ENCODE peak calls at places on chromosomes 4 and X, in six cellular contexts. One of them, this sample, is unnamed.

GRCh38 chr4:140098481-140099132 is 55.4 kb downstream of the MAML3 start:
- DNase-seq in mesenchymal stem cell: peak; percentile 55
- DNase-seq in neuronal stem cell: no peak
- DNase-seq in IMR-90: peak; percentile 87
- DNase-seq in H9: no peak
- DNase-seq in H1: no peak
- DNase-seq in this sample: no peak

GRCh38 chrX:94065091-94065490 is 391.1 kb downstream of the FAM133A start:
- DNase-seq in mesenchymal stem cell: no peak
- DNase-seq in neuronal stem cell: no peak
- DNase-seq in IMR-90: no peak
- DNase-seq in H9: no peak
- DNase-seq in H1: no peak
- DNase-seq in this sample: no peak

GRCh38 chrX:3811331-3812311 is 98.2 kb upstream of the PRKX start:
- DNase-seq in mesenchymal stem cell: peak; percentile 60
- DNase-seq in neuronal stem cell: no peak
- DNase-seq in IMR-90: peak; percentile 58
- DNase-seq in H9: no peak
- DNase-seq in H1: no peak
- DNase-seq in this sample: no peak

GRCh38 chr4:109548655-109549054 is 11.4 kb upstream of the MCUB start:
- DNase-seq in mesenchymal stem cell: peak; percentile 84
- DNase-seq in neuronal stem cell: no peak
- DNase-seq in IMR-90: peak; percentile 92
- DNase-seq in H9: no peak
- DNase-seq in H1: no peak
- DNase-seq in this sample: peak; percentile 25

GRCh38 chr4:159048166-159048886 is 54.6 kb upstream of the RAPGEF2 start:
- DNase-seq in mesenchymal stem cell: peak; percentile 39
- DNase-seq in neuronal stem cell: peak; percentile 21
- DNase-seq in IMR-90: peak; percentile 79
- DNase-seq in H9: peak; percentile 55
- DNase-seq in H1: no peak
- DNase-seq in this sample: peak; percentile 73

GRCh38 chrX:21974011-21974385 is 33.5 kb downstream of the SMS start:
- DNase-seq in mesenchymal stem cell: no peak
- DNase-seq in neuronal stem cell: no peak
- DNase-seq in IMR-90: no peak
- DNase-seq in H9: no peak
- DNase-seq in H1: no peak
- DNase-seq in this sample: peak; percentile 64

GRCh38 chr4:101292214-101292613 is 55.1 kb downstream of the PPP3CA start:
- DNase-seq in mesenchymal stem cell: no peak
- DNase-seq in neuronal stem cell: no peak
- DNase-seq in IMR-90: no peak
- DNase-seq in H9: no peak
- DNase-seq in H1: no peak
- DNase-seq in this sample: no peak

GRCh38 chr4:6478546-6479220 is 6.3 kb upstream of the PPP2R2C start:
- DNase-seq in mesenchymal stem cell: no peak
- DNase-seq in neuronal stem cell: no peak
- DNase-seq in IMR-90: no peak
- DNase-seq in H9: peak; percentile 25
- DNase-seq in H1: no peak
- DNase-seq in this sample: no peak

GRCh38 chrX:50430917-50431316 is 39.7 kb downstream of the DGKK start:
- DNase-seq in mesenchymal stem cell: no peak
- DNase-seq in neuronal stem cell: no peak
- DNase-seq in IMR-90: no peak
- DNase-seq in H9: no peak
- DNase-seq in H1: no peak
- DNase-seq in this sample: peak; percentile 29

GRCh38 chrX:129843209-129843458 is 552 bp downstream of the ZDHHC9 start:
- DNase-seq in mesenchymal stem cell: no peak
- DNase-seq in neuronal stem cell: no peak
- DNase-seq in IMR-90: no peak
- DNase-seq in H9: peak; percentile 32
- DNase-seq in H1: no peak
- DNase-seq in this sample: no peak

GRCh38 chr4:3801931-3802550 is 35.9 kb downstream of the ADRA2C start:
- DNase-seq in mesenchymal stem cell: no peak
- DNase-seq in neuronal stem cell: no peak
- DNase-seq in IMR-90: no peak
- DNase-seq in H9: no peak
- DNase-seq in H1: no peak
- DNase-seq in this sample: no peak

GRCh38 chr4:68950033-68950432 is 1.6 kb downstream of the UGT2A3 start:
- DNase-seq in mesenchymal stem cell: no peak
- DNase-seq in neuronal stem cell: no peak
- DNase-seq in IMR-90: no peak
- DNase-seq in H9: no peak
- DNase-seq in H1: no peak
- DNase-seq in this sample: no peak

GRCh38 chr4:87979810-87980209 is 4.3 kb downstream of the SPP1 start:
- DNase-seq in mesenchymal stem cell: no peak
- DNase-seq in neuronal stem cell: no peak
- DNase-seq in IMR-90: no peak
- DNase-seq in H9: no peak
- DNase-seq in H1: no peak
- DNase-seq in this sample: no peak

GRCh38 chr4:1473718-1474117 is 67.5 kb upstream of the NKX1-1 start:
- DNase-seq in mesenchymal stem cell: no peak
- DNase-seq in neuronal stem cell: no peak
- DNase-seq in IMR-90: no peak
- DNase-seq in H9: peak; percentile 10
- DNase-seq in H1: no peak
- DNase-seq in this sample: no peak

DNA sequence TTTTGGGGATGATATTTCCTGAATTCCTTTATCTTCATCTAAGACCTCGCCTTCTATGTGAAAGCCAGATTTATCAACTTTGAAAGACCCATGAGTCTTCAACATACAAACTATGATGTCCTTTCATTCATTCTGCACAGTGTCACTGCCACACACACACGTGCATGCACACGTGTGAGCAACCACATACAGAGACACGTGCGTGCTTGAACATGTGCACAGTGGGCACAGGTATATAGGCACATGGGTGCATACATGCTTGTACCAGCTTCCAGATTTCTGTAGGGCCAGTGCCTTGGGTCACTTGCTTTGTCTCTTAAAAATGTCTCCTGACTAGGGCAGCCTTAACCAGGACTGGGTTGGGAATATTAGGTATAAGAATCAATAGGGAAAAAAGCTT is 49.1 kb upstream of the RBPJ start:
- DNase-seq in mesenchymal stem cell: no peak
- DNase-seq in neuronal stem cell: no peak
- DNase-seq in IMR-90: no peak
- DNase-seq in H9: no peak
- DNase-seq in H1: no peak
- DNase-seq in this sample: no peak
- H3K14ac ChIP-seq in mesenchymal stem cell: no peak overlapping the region
- H3K14ac ChIP-seq in neuronal stem cell: no peak overlapping the region
- H3K14ac ChIP-seq in IMR-90: no peak overlapping the region
- H3K14ac ChIP-seq in H9: no peak overlapping the region
- H3K14ac ChIP-seq in H1: no peak overlapping the region
- H3K14ac ChIP-seq in this sample: no peak overlapping the region

GRCh38 chr4:15320116-15320515 is 107.7 kb upstream of the C1QTNF7 start:
- DNase-seq in mesenchymal stem cell: no peak
- DNase-seq in neuronal stem cell: no peak
- DNase-seq in IMR-90: no peak
- DNase-seq in H9: no peak
- DNase-seq in H1: no peak
- DNase-seq in this sample: no peak
- H3K14ac ChIP-seq in mesenchymal stem cell: no peak overlapping the region
- H3K14ac ChIP-seq in neuronal stem cell: no peak overlapping the region
- H3K14ac ChIP-seq in IMR-90: peak overlapping the region; percentile 29
- H3K14ac ChIP-seq in H9: no peak overlapping the region
- H3K14ac ChIP-seq in H1: no peak overlapping the region
- H3K14ac ChIP-seq in this sample: no peak overlapping the region

DNA sequence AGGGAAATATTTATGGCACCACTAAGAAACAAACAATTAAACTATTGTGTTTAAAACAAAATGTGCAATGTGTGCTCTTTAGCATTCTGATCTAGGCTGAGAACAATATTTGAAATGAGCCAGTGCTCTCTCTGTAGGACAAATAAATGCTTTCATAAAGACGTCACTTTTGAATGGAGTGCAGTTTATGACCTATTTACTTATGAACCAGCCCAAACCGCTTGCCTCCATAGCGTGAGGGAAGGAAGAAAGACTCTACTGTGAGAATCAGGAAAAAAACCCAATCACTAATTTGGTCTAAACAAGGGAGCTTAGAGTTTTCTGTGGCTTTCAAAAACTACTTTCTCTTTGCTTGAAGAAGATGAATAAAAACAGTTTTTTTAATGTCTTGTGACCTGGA is 39.4 kb downstream of the SAT1 start:
- DNase-seq in mesenchymal stem cell: peak; percentile 41
- DNase-seq in neuronal stem cell: no peak
- DNase-seq in IMR-90: peak; percentile 57
- DNase-seq in H9: no peak
- DNase-seq in H1: no peak
- DNase-seq in this sample: no peak
- H3K14ac ChIP-seq in mesenchymal stem cell: no peak overlapping the region
- H3K14ac ChIP-seq in neuronal stem cell: no peak overlapping the region
- H3K14ac ChIP-seq in IMR-90: no peak overlapping the region
- H3K14ac ChIP-seq in H9: no peak overlapping the region
- H3K14ac ChIP-seq in H1: no peak overlapping the region
- H3K14ac ChIP-seq in this sample: no peak overlapping the region

DNA sequence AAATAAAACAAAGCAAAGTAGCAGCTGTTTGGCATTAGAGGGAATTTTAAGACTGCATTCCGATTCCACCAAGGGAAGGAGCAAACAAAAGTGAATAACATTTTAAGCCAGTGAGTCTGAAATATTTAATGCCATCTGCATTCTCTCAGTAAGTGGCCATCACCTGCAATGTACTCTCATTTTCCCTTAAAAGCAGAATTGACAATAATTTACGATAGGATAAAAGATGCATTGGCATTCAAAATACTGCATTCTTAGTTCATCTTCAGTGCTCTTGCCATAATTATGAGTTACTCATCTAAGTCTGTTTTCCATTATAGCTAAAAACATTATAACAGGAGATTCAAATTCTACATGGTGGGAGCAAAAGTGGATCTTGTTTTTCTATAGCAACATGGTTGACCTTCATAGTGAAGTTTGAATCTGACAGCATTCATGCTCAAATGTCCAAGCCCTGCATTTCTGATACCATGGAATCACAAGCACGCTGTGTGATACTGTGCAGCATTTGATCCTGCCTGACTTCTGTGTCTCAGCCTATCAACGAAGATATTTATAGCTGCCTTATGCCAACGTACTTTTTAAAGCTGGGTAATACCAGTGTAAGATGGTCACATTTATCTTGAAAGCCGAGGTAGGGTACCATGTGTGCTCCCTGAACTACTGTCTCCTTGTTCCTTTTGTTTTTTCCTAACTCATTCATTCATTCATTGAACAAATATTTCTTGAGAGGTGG is 355.3 kb upstream of the IGFBP7 start:
- DNase-seq in mesenchymal stem cell: no peak
- DNase-seq in neuronal stem cell: no peak
- DNase-seq in IMR-90: no peak
- DNase-seq in H9: no peak
- DNase-seq in H1: no peak
- DNase-seq in this sample: no peak
- H3K14ac ChIP-seq in mesenchymal stem cell: no peak overlapping the region
- H3K14ac ChIP-seq in neuronal stem cell: no peak overlapping the region
- H3K14ac ChIP-seq in IMR-90: no peak overlapping the region
- H3K14ac ChIP-seq in H9: no peak overlapping the region
- H3K14ac ChIP-seq in H1: no peak overlapping the region
- H3K14ac ChIP-seq in this sample: no peak overlapping the region

DNA sequence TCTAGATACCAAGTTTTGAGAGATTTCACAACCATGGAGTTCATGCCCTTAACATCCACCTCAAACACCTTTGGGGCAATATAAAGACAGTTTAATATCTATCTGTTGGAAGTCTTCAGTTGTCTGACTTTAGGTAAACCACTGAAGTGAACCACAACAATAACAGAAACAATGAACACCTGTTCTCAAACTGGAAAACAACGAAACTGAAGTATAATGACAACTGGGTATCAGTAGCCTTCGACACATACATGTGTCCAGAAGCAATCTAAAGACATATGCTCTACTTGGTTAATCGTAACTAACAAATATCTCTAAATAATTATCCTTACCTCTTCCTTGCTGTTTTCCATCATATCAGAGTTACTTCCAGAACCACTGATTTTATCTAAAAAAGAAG is 87.8 kb downstream of the ATRX start:
- DNase-seq in mesenchymal stem cell: no peak
- DNase-seq in neuronal stem cell: no peak
- DNase-seq in IMR-90: no peak
- DNase-seq in H9: no peak
- DNase-seq in H1: no peak
- DNase-seq in this sample: no peak
- H3K14ac ChIP-seq in mesenchymal stem cell: no peak overlapping the region
- H3K14ac ChIP-seq in neuronal stem cell: no peak overlapping the region
- H3K14ac ChIP-seq in IMR-90: no peak overlapping the region
- H3K14ac ChIP-seq in H9: no peak overlapping the region
- H3K14ac ChIP-seq in H1: no peak overlapping the region
- H3K14ac ChIP-seq in this sample: no peak overlapping the region

DNA sequence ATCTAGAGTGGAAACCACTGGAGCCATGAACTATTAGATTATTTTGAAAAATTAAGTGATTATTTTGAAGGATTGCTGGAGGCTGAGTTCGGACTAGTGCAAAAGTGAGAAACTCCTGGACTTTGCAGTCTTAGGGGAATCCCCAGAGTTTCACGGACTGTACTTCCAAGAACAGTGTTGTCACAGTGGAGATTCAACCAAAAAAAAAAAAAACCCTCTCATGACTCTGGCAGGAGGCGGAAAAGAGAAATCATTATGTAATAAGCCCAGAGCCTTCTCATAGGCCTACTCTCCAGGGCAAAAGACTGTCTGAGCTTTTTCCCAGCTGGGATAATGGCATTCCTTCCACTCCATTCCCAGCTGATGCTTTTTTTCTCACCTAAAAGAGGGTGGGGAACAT is 16.8 kb upstream of the C4orf51 start:
- DNase-seq in mesenchymal stem cell: no peak
- DNase-seq in neuronal stem cell: no peak
- DNase-seq in IMR-90: no peak
- DNase-seq in H9: no peak
- DNase-seq in H1: no peak
- DNase-seq in this sample: no peak
- H3K14ac ChIP-seq in mesenchymal stem cell: no peak overlapping the region
- H3K14ac ChIP-seq in neuronal stem cell: no peak overlapping the region
- H3K14ac ChIP-seq in IMR-90: no peak overlapping the region
- H3K14ac ChIP-seq in H9: no peak overlapping the region
- H3K14ac ChIP-seq in H1: no peak overlapping the region
- H3K14ac ChIP-seq in this sample: no peak overlapping the region

DNA sequence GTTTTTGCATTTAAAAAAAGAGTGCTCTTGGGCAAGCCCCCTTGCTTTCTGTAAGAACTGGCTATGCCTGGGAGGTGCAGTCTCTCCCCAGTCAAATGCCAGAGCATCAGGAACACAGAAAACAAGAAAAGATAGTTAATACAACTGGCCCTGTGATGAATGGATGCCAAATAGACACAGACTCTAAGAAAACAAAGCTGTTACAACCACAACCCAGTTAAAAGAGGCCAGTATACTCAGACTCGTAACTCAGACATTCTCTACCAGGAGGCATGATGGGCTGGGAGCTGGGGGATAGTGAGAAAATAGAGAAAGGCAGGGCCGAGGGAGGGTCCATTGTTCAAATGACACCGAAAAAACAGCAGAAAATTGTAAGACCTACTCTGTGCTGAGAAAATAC is 32.5 kb upstream of the C1QTNF7 start:
- DNase-seq in mesenchymal stem cell: no peak
- DNase-seq in neuronal stem cell: no peak
- DNase-seq in IMR-90: peak; percentile 48
- DNase-seq in H9: no peak
- DNase-seq in H1: no peak
- DNase-seq in this sample: no peak
- H3K14ac ChIP-seq in mesenchymal stem cell: no peak overlapping the region
- H3K14ac ChIP-seq in neuronal stem cell: no peak overlapping the region
- H3K14ac ChIP-seq in IMR-90: no peak overlapping the region
- H3K14ac ChIP-seq in H9: no peak overlapping the region
- H3K14ac ChIP-seq in H1: no peak overlapping the region
- H3K14ac ChIP-seq in this sample: no peak overlapping the region

GRCh38 chrX:135981662-135982061 is 3.6 kb upstream of the SLC9A6 start:
- DNase-seq in mesenchymal stem cell: no peak
- DNase-seq in neuronal stem cell: no peak
- DNase-seq in IMR-90: no peak
- DNase-seq in H9: no peak
- DNase-seq in H1: no peak
- DNase-seq in this sample: no peak
- H3K14ac ChIP-seq in mesenchymal stem cell: no peak overlapping the region
- H3K14ac ChIP-seq in neuronal stem cell: no peak overlapping the region
- H3K14ac ChIP-seq in IMR-90: no peak overlapping the region
- H3K14ac ChIP-seq in H9: no peak overlapping the region
- H3K14ac ChIP-seq in H1: no peak overlapping the region
- H3K14ac ChIP-seq in this sample: no peak overlapping the region